ENCODE peak calls at places on chromosomes 4 and X, in five cellular contexts. Z, W, X, L and Y are unnamed samples.

GRCh38 chrX:153460826-153461225 is 9.6 kb downstream of the HAUS7 start:
- DNase-seq in Z (peak), X (peak), L (peak), W (no peak), Y (peak)

GRCh38 chrX:39809326-39809725 is 288.4 kb downstream of the BCOR start:
- DNase-seq in W (no peak), L (no peak), X (peak), Z (no peak), Y (no peak)

GRCh38 chr4:156291317-156291716 is 337.7 kb upstream of the CTSO start:
- DNase-seq in X (peak), W (no peak), L (peak), Z (no peak), Y (peak)

GRCh38 chrX:43976216-43976615 is 3.0 kb upstream of the NDP start:
- DNase-seq in X (no peak), W (no peak), L (no peak), Z (no peak), Y (no peak)

GRCh38 chr4:127143460-127144190 is 489.1 kb upstream of the INTU start:
- DNase-seq in W (no peak), L (no peak), X (peak), Z (no peak), Y (no peak)

GRCh38 chr4:111630705-111631104 is 514.5 kb upstream of the FAM241A start:
- DNase-seq in L (peak), W (no peak), Z (no peak), X (peak), Y (peak)

GRCh38 chr4:74423101-74423500 is 21.8 kb upstream of the AREG start:
- DNase-seq in Z (no peak), W (no peak), X (peak), L (peak), Y (peak)

GRCh38 chrX:19889582-19890342 is 2.4 kb upstream of the SH3KBP1 start:
- DNase-seq in Z (peak), W (no peak), X (peak), L (peak), Y (peak)

GRCh38 chr4:141786921-141787320 is 150.5 kb downstream of the IL15 start:
- DNase-seq in L (no peak), Z (no peak), X (no peak), W (no peak), Y (no peak)

GRCh38 chr4:83929550-83929949 is 393.6 kb downstream of the GPAT3 start:
- DNase-seq in X (no peak), Z (no peak), W (no peak), L (no peak), Y (no peak)

GRCh38 chr4:107710493-107711459 is 9.3 kb downstream of the PAPSS1 start:
- DNase-seq in Z (no peak), L (no peak), W (no peak), X (no peak), Y (no peak)

GRCh38 chrX:147875866-147876596 is 35.7 kb upstream of the FMR1 start:
- DNase-seq in L (peak), Z (no peak), W (no peak), X (no peak), Y (peak)

GRCh38 chrX:107600366-107600765 is 27.9 kb upstream of the PRPS1 start:
- DNase-seq in L (no peak), X (no peak), W (no peak), Z (no peak), Y (no peak)

GRCh38 chr4:183398298-183399129 is 45.9 kb upstream of the CDKN2AIP start:
- DNase-seq in X (peak), Z (peak), W (peak), L (peak), Y (peak)

GRCh38 chr4:6401797-6402196 is 70.6 kb downstream of the PPP2R2C start:
- DNase-seq in W (no peak), L (no peak), Z (no peak), X (no peak), Y (no peak)
- H3K4me3 ChIP-seq in W (no peak), L (no peak), Z (no peak), X (no peak), Y (no peak)

DNA sequence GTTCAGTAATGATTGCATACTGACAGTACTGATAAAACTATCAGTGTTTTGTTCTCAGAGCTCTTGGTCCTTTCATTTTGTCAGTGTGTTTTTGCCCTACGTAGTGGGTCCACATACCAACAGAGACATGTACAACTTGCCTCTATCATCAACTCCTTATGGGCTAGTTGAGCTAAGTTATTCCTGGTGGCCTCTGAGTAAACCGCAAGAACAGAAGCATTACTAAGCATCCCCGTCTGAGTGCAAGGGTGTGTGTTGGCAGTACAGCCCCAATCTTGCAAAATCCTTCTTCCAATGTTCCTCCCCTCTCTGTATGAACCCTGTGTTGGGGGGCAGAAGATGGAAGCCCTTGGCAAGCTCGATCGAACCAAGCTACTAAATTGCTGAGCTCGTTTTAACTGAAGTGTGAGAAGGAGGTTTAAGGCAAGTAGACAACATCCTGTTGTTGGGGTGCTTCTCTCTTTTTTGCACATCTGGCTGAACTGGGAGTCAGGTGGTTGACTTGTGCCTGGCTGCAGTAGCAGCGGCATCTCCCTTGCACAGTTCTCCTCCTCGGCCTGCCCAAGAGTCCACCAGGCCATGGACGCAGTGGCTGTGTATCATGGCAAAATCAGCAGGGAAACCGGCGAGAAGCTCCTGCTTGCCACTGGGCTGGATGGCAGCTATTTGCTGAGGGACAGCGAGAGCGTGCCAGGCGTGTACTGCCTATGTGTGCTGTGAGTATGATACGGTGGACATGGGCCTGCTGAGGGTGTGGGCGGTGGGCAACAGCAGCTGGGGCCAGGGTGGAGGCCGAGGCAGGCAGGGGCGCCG is at the start of gene SH2D1A:
- DNase-seq in X (no peak), W (no peak), Z (no peak), L (no peak), Y (no peak)
- H3K4me3 ChIP-seq in X (no peak), W (no peak), Z (no peak), L (no peak), Y (no peak)

GRCh38 chrX:8191022-8191421 is 20.0 kb upstream of the VCX2 start:
- DNase-seq in Z (peak), L (no peak), W (no peak), X (no peak), Y (peak)
- H3K4me3 ChIP-seq in Z (no peak), L (no peak), W (no peak), X (no peak), Y (no peak)

DNA sequence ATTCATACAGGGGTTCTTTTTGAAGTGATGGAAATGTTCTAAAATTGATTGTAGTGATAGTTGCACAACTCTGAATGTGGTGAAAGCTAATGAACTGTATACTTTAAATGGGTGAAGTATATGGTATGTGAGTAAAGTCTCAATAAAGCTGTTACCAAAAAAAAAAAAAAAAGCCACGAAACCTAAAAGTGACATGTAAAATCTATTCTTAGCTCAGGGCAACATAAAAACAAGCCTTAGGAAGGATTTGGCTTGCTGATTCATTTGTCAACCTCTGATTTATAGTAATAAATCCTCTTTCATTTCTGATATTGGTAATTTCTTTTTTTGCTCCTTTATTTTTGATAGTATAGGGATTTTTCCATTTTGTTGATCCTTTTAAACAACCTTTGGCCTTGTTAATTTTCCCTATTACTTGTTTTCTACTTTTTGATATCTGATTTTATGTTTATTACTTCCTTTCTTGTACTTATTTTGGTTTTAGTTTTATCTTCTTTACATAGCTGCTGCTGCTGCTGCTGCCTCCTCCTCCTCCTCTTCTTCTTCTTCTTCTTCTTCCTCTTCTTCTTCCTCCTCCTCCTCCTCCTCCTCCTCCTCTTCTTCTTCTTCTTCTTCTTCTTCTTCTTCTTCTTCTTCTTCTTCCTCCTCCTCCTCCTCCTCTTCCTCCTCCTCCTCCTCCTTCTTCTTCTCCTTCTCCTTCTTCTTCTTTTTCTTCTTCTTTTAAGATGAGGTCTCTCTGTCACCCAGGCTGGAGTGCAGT is 79.4 kb downstream of the ADGRG4 start:
- DNase-seq in X (no peak), L (no peak), W (no peak), Z (no peak), Y (no peak)
- H3K4me3 ChIP-seq in X (no peak), L (no peak), W (no peak), Z (no peak), Y (no peak)

DNA sequence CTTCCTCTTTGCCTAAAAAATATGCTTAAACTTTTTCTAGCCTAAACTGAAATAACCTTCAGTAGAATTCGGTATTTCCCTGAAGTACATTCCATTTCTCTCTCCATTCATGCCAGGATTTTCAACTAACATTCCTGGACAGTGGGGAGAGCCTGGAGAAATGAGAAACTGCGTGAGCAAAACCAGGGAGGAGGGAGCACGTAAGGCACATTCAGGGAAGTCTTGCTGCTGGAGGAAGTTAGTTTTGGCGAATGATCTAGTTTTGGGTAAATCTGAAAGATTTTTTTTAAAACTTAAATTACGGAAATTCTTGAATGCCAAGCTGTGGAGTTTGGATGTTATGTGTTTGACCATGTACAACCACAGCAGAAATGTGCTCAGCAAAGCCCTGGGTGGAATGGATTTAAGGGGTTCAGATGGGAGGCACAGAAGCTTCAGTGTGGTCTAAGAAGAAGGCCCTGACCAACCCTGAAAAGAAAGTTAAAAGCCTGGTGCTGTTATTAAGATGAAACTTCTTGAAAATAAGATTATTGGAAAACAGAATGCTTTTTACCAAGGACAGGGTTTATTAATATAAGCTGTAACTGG is 347.8 kb downstream of the ANK2 start:
- DNase-seq in X (peak), Z (no peak), W (peak), L (no peak), Y (peak)
- H3K4me3 ChIP-seq in X (no peak), Z (no peak), W (no peak), L (no peak), Y (no peak)

GRCh38 chrX:13473666-13474516 is 95.5 kb upstream of the EGFL6 start:
- DNase-seq in X (peak), W (no peak), L (no peak), Z (no peak), Y (no peak)
- H3K4me3 ChIP-seq in X (no peak), W (no peak), L (no peak), Z (no peak), Y (no peak)

DNA sequence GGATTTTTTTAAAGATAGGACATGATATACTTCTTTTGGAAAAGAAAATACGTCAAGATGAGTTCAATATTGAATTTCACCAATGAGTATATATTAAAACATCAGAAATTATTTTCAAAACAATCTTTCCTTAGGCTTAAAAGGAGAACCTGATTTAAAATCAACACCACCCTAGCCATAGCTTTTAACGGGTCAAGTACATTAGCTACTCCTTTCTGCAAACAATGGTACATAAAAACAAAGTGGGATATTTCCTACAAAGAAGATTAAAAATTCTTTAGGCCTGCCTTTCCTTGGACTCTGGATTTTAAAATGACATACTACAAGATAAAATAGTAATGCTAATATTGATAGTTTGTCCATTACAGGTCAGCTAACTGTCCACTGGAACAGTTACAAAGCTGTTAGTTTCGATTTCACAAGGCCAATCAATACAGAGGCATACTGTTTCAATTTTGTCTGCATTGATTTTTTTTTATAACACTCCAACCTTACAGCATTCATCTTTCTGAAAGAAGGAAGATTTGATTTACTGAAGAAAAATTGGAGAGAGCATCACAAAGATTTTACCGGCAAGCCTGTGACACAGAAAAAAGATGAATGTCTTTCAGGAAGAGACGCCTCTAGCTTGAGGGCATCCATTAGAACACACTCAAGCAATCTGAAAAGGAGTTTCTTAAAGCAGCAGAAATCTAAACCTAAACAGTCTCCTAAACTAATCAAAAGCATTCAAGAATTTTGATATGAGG is 97.2 kb downstream of the MAB21L2 start:
- DNase-seq in W (no peak), Z (no peak), L (no peak), X (no peak), Y (no peak)
- H3K4me3 ChIP-seq in W (no peak), Z (no peak), L (no peak), X (peak), Y (no peak)

GRCh38 chr4:968221-968620 is 5.1 kb downstream of the DGKQ start:
- DNase-seq in X (no peak), W (no peak), L (no peak), Z (no peak), Y (no peak)
- H3K4me3 ChIP-seq in X (no peak), W (no peak), L (no peak), Z (no peak), Y (no peak)